ENCODE peak calls at places on chromosome 15, in five cellular contexts. B is astrocyte of the spinal cord, F is AG10803, U is IMR-90, L is retina. Y is an unnamed sample.
A peak's percentile ranks its signal among the peaks of the same experiment; 100 is the strongest.

GRCh38 chr15:93135997-93136397 is 47.0 kb upstream of the RGMA start:
- DNase-seq in U (no peak), B (no peak), F (no peak), L (no peak), Y (no peak)

GRCh38 chr15:63611217-63611616 is 14.0 kb downstream of the FBXL22 start:
- DNase-seq in U (no peak), L (peak; percentile 19), F (no peak), B (no peak), Y (no peak)

GRCh38 chr15:45668386-45668785 is 33.6 kb downstream of the SQOR start:
- DNase-seq in B (no peak), U (no peak), L (no peak), F (no peak), Y (no peak)

GRCh38 chr15:25939122-25939521 is 76.0 kb upstream of the ATP10A start:
- DNase-seq in B (no peak), U (no peak), F (peak; percentile 18), L (no peak), Y (no peak)

GRCh38 chr15:57185507-57186074 is 190.7 kb upstream of the CGNL1 start:
- DNase-seq in L (no peak), U (no peak), B (no peak), F (no peak), Y (no peak)

GRCh38 chr15:64536244-64536836 is 76.0 kb downstream of the ZNF609 start:
- DNase-seq in U (peak; percentile 92), B (peak; percentile 86), L (no peak), F (peak; percentile 72), Y (no peak)

GRCh38 chr15:86077070-86077469 is 2.6 kb upstream of the AGBL1 start:
- DNase-seq in U (no peak), B (no peak), L (no peak), F (no peak), Y (no peak)

GRCh38 chr15:84797801-84798200 is 19.4 kb upstream of the ALPK3 start:
- DNase-seq in U (no peak), F (no peak), B (no peak), L (no peak), Y (no peak)

GRCh38 chr15:90560229-90560771 is 30.6 kb downstream of the CRTC3 start:
- DNase-seq in F (peak; percentile 99), U (peak; percentile 96), L (no peak), B (peak; percentile 94), Y (no peak)

GRCh38 chr15:92637621-92638020 is 18.0 kb downstream of the FAM174B start:
- DNase-seq in L (no peak), B (no peak), U (no peak), F (no peak), Y (no peak)

GRCh38 chr15:97995881-97996603 is 35.5 kb downstream of the ARRDC4 start:
- DNase-seq in L (peak; percentile 22), U (no peak), B (no peak), F (peak; percentile 24), Y (peak; percentile 39)

GRCh38 chr15:50140097-50140496 is 21.1 kb upstream of the ATP8B4 start:
- DNase-seq in L (no peak), U (peak; percentile 33), B (no peak), F (no peak), Y (no peak)

GRCh38 chr15:94086360-94086759 is 145.0 kb upstream of the MCTP2 start:
- DNase-seq in F (peak; percentile 34), U (peak; percentile 31), L (no peak), B (peak; percentile 53), Y (no peak)

GRCh38 chr15:64232400-64232799 is 69.6 kb upstream of the PPIB start:
- DNase-seq in F (peak; percentile 62), L (no peak), U (peak; percentile 83), B (peak; percentile 56), Y (no peak)

GRCh38 chr15:68650901-68651709 is 72.3 kb downstream of the CORO2B start:
- DNase-seq in B (no peak), U (no peak), F (no peak), L (peak; percentile 65), Y (no peak)

GRCh38 chr15:70912187-70912586 is 19.6 kb downstream of the LRRC49 start:
- DNase-seq in U (no peak), L (no peak), B (no peak), F (no peak), Y (no peak)

GRCh38 chr15:46344906-46345305 is 710.1 kb downstream of the SQOR start:
- DNase-seq in U (no peak), L (no peak), B (no peak), F (no peak), Y (no peak)

GRCh38 chr15:61220125-61220524 is 9.0 kb downstream of the RORA start:
- DNase-seq in B (no peak), L (no peak), U (no peak), F (no peak), Y (no peak)

GRCh38 chr15:90981681-90982080 is 12.7 kb downstream of the PRC1 start:
- DNase-seq in L (no peak), U (no peak), B (no peak), F (no peak), Y (no peak)

GRCh38 chr15:52649686-52650085 is 29.5 kb downstream of the ATOSA start:
- DNase-seq in F (no peak), U (no peak), B (no peak), L (no peak), Y (peak; percentile 51)

GRCh38 chr15:71444032-71444810 is 328.9 kb downstream of the THSD4 start:
- DNase-seq in L (no peak), B (no peak), U (no peak), F (no peak), Y (no peak)

GRCh38 chr15:66945842-66946241 is 119.6 kb upstream of the SMAD3 start:
- DNase-seq in U (no peak), F (no peak), L (no peak), B (no peak), Y (no peak)

GRCh38 chr15:74423443-74424257 is 10.1 kb downstream of the SEMA7A start:
- DNase-seq in B (no peak), L (no peak), U (no peak), F (no peak), Y (no peak)

GRCh38 chr15:39770748-39771689 is 11.6 kb downstream of the FSIP1 start:
- DNase-seq in L (no peak), F (peak; percentile 97), B (peak; percentile 80), U (peak; percentile 92), Y (no peak)

GRCh38 chr15:74815121-74815933 is 2.7 kb downstream of the LMAN1L start:
- DNase-seq in F (no peak), B (no peak), U (no peak), L (no peak), Y (no peak)

Y was measured in COR-L47.